ENCODE peak calls at places on chromosomes 5 and 9, in eight cellular contexts. Z, L, K, J, I, M, N and Y are unnamed samples.
A peak's percentile ranks its signal among the peaks of the same experiment; 100 is the strongest.

GRCh38 chr5:142102980-142103379 is 5.6 kb upstream of the NDFIP1 start:
- DNase-seq in K (no peak), Z (no peak), L (no peak), I (no peak), J (no peak), N (no peak), M (no peak), Y (no peak)

GRCh38 chr9:72948906-72949582 is 3.8 kb downstream of the ALDH1A1 start:
- DNase-seq in N (no peak), M (no peak), K (no peak), I (no peak), Z (no peak), L (no peak), J (no peak), Y (no peak)

GRCh38 chr9:100120286-100120685 is 21.2 kb downstream of the INVS start:
- DNase-seq in M (no peak), L (no peak), J (no peak), K (no peak), Z (no peak), N (no peak), I (no peak), Y (no peak)

GRCh38 chr5:73946926-73947455 is 321.0 kb downstream of the ARHGEF28 start:
- DNase-seq in L (no peak), J (no peak), I (no peak), K (no peak), Z (no peak), N (no peak), M (no peak), Y (no peak)

GRCh38 chr5:36492998-36493655 is 113.3 kb upstream of the SLC1A3 start:
- DNase-seq in Z (no peak), K (no peak), L (peak; percentile 86), N (no peak), J (no peak), M (no peak), I (peak; percentile 27), Y (no peak)

GRCh38 chr5:106185661-106186081 is 1485.1 kb downstream of the EFNA5 start:
- DNase-seq in M (no peak), N (no peak), L (no peak), Z (no peak), K (no peak), J (no peak), I (no peak), Y (peak; percentile 60)

GRCh38 chr5:148586796-148587195 is 67.5 kb downstream of the HTR4 start:
- DNase-seq in I (no peak), L (no peak), M (no peak), Z (no peak), K (no peak), N (no peak), J (no peak), Y (no peak)

GRCh38 chr9:28899267-28899666 is 1326.0 kb upstream of the C9orf72 start:
- DNase-seq in K (no peak), M (no peak), N (no peak), I (no peak), L (no peak), J (no peak), Z (no peak), Y (no peak)

GRCh38 chr5:23840083-23840482 is 332.7 kb downstream of the PRDM9 start:
- DNase-seq in N (peak; percentile 0), L (no peak), I (no peak), J (no peak), M (no peak), K (peak; percentile 0), Z (no peak), Y (no peak)

GRCh38 chr5:28286566-28286965 is 1248.2 kb upstream of the CDH9 start:
- DNase-seq in J (no peak), I (no peak), Z (no peak), K (no peak), N (no peak), M (no peak), L (no peak), Y (no peak)

GRCh38 chr9:86242012-86242411 is 17.4 kb downstream of the C9orf153 start:
- DNase-seq in I (no peak), M (no peak), K (peak; percentile 39), N (peak; percentile 33), J (no peak), L (no peak), Z (no peak), Y (no peak)

GRCh38 chr9:123524866-123525265 is 168.9 kb downstream of the CRB2 start:
- DNase-seq in Z (no peak), K (no peak), N (no peak), I (no peak), M (no peak), L (no peak), J (no peak), Y (no peak)

GRCh38 chr5:59206132-59206581 is 623.3 kb downstream of the RAB3C start:
- DNase-seq in I (peak; percentile 84), M (no peak), N (peak; percentile 84), L (peak; percentile 76), Z (no peak), K (peak; percentile 93), J (peak; percentile 47), Y (no peak)

GRCh38 chr5:157166494-157167218 is 592 bp upstream of the GARIN3 start:
- DNase-seq in N (no peak), I (no peak), J (no peak), Z (no peak), L (no peak), K (no peak), M (no peak), Y (no peak)

GRCh38 chr5:22649076-22649475 is 204.1 kb downstream of the CDH12 start:
- DNase-seq in Z (no peak), N (peak; percentile 36), J (no peak), M (no peak), K (peak; percentile 65), I (peak; percentile 20), L (no peak), Y (no peak)

GRCh38 chr5:29263836-29264235 is 1929.7 kb upstream of the CDH6 start:
- DNase-seq in L (no peak), Z (no peak), K (peak; percentile 40), J (no peak), M (no peak), N (no peak), I (no peak), Y (no peak)

GRCh38 chr5:167587768-167588167 is 703.7 kb upstream of the WWC1 start:
- DNase-seq in J (no peak), K (peak; percentile 48), N (peak; percentile 25), I (peak; percentile 37), Z (no peak), M (no peak), L (peak; percentile 36), Y (no peak)

GRCh38 chr5:39475055-39475454 is 50.3 kb upstream of the DAB2 start:
- DNase-seq in Z (no peak), M (peak; percentile 22), L (peak; percentile 51), N (peak; percentile 39), I (no peak), J (no peak), K (no peak), Y (no peak)

GRCh38 chr5:130555429-130555828 is 609.6 kb downstream of the HINT1 start:
- DNase-seq in L (no peak), N (no peak), I (no peak), Z (no peak), J (no peak), M (no peak), K (no peak), Y (peak; percentile 2)
- TF ChIP-seq CTCF in L (no peak), N (no peak), I (no peak), Z (no peak), J (no peak), M (no peak), K (no peak), Y (no peak)

GRCh38 chr9:126517751-126518261 is 95.9 kb upstream of the LMX1B start:
- DNase-seq in K (no peak), M (no peak), J (no peak), I (no peak), L (peak; percentile 0), Z (no peak), N (no peak), Y (no peak)
- H3K4me3 ChIP-seq in K (peak overlapping the region; percentile 53), M (no peak overlapping the region), J (peak overlapping the region; percentile 51), I (peak overlapping the region; percentile 56), L (no peak overlapping the region), Z (peak overlapping the region; percentile 52), N (no peak overlapping the region), Y (no peak overlapping the region)

GRCh38 chr9:69151506-69151905 is 22.6 kb upstream of the TJP2 start:
- DNase-seq in K (no peak), L (no peak), M (no peak), N (no peak), J (no peak), I (no peak), Z (no peak), Y (no peak)

GRCh38 chr9:69147041-69147834 is 26.8 kb upstream of the TJP2 start:
- DNase-seq in M (no peak), L (no peak), Z (peak; percentile 1), I (no peak), K (no peak), N (no peak), J (no peak), Y (no peak)

GRCh38 chr9:69145148-69145547 is 28.9 kb upstream of the TJP2 start:
- DNase-seq in M (no peak), K (no peak), J (peak; percentile 67), N (no peak), I (no peak), L (peak; percentile 52), Z (no peak), Y (no peak)

GRCh38 chr9:69153707-69154521 is 20.2 kb upstream of the TJP2 start:
- DNase-seq in L (no peak), I (no peak), K (no peak), J (no peak), N (no peak), M (no peak), Z (no peak), Y (no peak)

DNA sequence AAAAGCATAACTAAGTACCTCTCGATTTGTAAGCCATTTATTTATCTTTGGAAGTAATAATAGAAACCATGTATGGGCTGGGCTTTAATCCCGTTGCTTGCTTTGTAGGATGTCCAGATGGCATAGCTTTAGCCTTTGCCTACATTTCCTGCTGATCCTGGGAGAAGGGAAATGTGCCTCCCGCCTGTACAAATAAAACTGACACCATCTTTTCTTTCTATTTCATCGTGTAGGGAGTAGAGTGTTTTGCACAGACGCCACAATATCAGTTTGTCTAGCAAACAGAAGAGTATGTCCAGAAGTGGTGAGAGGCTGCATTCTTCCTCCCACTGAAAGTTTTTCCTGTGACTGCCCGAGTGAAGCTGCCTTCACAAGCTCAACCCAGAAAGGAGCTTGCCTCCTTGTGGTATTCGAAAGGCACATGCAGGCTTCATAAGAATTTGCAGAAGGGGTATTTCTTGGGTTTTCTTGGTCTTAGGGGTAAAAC is 24.7 kb upstream of the TJP2 start:
- DNase-seq in I (peak; percentile 79), L (peak; percentile 65), J (peak; percentile 72), K (peak; percentile 84), M (no peak), Z (peak; percentile 29), N (peak; percentile 89), Y (no peak)
- TF ChIP-seq CTCF in I (peak; percentile 67), L (peak; percentile 40), J (peak; percentile 36), K (peak; percentile 65), M (peak; percentile 26), Z (peak; percentile 55), N (peak; percentile 48), Y (no peak)

DNA sequence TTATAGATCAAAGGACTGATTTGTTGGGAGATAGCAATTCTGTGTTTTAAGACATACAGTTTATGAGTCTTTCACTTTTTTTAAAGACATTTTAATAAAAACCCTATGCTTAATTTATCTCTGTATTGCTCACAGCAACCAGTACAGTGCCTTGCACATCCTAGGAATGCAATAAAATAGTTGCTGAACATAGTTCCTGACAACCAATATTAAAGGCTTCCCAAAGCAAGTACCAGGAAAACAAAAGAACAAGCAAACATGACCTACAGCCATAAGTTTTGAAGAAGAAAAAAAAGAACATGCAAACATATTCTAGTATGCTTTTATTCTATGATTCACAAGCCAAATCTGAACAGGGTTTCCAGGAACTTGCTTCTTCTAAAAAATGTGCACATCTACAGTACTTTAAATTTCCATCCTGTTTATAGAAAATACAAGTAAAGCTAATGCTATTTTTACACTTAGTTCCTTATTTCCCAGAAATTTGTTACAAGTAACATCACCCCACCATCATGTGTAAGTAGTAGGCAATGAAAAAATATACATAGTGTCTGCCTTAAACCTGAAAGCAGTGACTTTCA is 4.5 kb downstream of the CEMIP2 start:
- DNase-seq in J (peak; percentile 55), N (peak; percentile 54), M (no peak), I (peak; percentile 34), K (peak; percentile 44), L (peak; percentile 54), Z (no peak), Y (no peak)
- H3K4me3 ChIP-seq in J (peak overlapping the region; percentile 25), N (no peak overlapping the region), M (no peak overlapping the region), I (peak overlapping the region; percentile 2), K (no peak overlapping the region), L (no peak overlapping the region), Z (no peak overlapping the region), Y (no peak overlapping the region)